ENCODE peak calls at places on chromosomes 3 and 15, in eight cellular contexts. Q, E, H, D, I, X, B and J are unnamed samples.

GRCh38 chr3:18868911-18869689 is 279.2 kb upstream of the KCNH8 start:
- DNase-seq in E (no peak), H (no peak), I (no peak), D (no peak), B (no peak), Q (no peak), X (no peak), J (no peak)

GRCh38 chr3:195204360-195205166 is 66.4 kb downstream of the XXYLT1 start:
- DNase-seq in H (peak), Q (no peak), B (no peak), E (peak), X (peak), D (no peak), I (no peak), J (no peak)

GRCh38 chr15:65595960-65596359 is 15.0 kb downstream of the INTS14 start:
- DNase-seq in X (no peak), I (peak), E (no peak), B (peak), H (peak), D (no peak), Q (no peak), J (no peak)

GRCh38 chr3:40913641-40914040 is 285.7 kb upstream of the CTNNB1 start:
- DNase-seq in X (no peak), D (no peak), E (no peak), B (no peak), Q (no peak), I (no peak), H (no peak), J (no peak)

GRCh38 chr15:101225658-101226057 is 26.2 kb downstream of the CHSY1 start:
- DNase-seq in H (no peak), I (no peak), D (no peak), E (no peak), B (no peak), X (no peak), Q (no peak), J (no peak)

GRCh38 chr15:75089781-75090734 is 66.7 kb downstream of the PPCDC start:
- DNase-seq in B (no peak), I (no peak), E (no peak), X (no peak), D (no peak), Q (no peak), H (no peak), J (no peak)

GRCh38 chr3:53518495-53518981 is 24.1 kb downstream of the CACNA1D start:
- DNase-seq in X (no peak), H (peak), I (no peak), B (no peak), D (no peak), Q (no peak), E (peak), J (no peak)

GRCh38 chr3:107680698-107681097 is 157.9 kb downstream of the BBX start:
- DNase-seq in H (peak), I (no peak), X (no peak), Q (no peak), D (no peak), B (no peak), E (peak), J (no peak)

GRCh38 chr3:58333206-58334012 is 717 bp downstream of the PXK start:
- DNase-seq in I (no peak), E (peak), H (peak), Q (no peak), X (no peak), D (peak), B (peak), J (no peak)

GRCh38 chr3:118803096-118803476 is 231.6 kb downstream of the IGSF11 start:
- DNase-seq in E (no peak), H (no peak), Q (no peak), D (no peak), X (no peak), I (no peak), B (no peak), J (no peak)

GRCh38 chr3:133595341-133595740 is 21.9 kb downstream of the CDV3 start:
- DNase-seq in B (peak), X (no peak), Q (no peak), H (no peak), E (peak), D (no peak), I (no peak), J (no peak)

GRCh38 chr3:172561894-172562664 is 38.8 kb upstream of the TNFSF10 start:
- DNase-seq in Q (no peak), H (no peak), E (no peak), B (no peak), I (no peak), D (no peak), X (peak), J (no peak)

GRCh38 chr15:47506543-47507090 is 210.7 kb upstream of the SEMA6D start:
- DNase-seq in E (peak), X (no peak), H (no peak), Q (no peak), B (no peak), I (no peak), D (no peak), J (no peak)

GRCh38 chr3:188442430-188442829 is 288.5 kb downstream of the LPP start:
- DNase-seq in E (no peak), H (no peak), B (no peak), X (no peak), Q (no peak), D (no peak), I (no peak), J (no peak)

GRCh38 chr3:184314700-184315505 is 497 bp downstream of the EIF4G1 start:
- DNase-seq in D (peak), Q (peak), X (peak), B (peak), H (peak), I (peak), E (peak), J (no peak)

GRCh38 chr15:80550910-80551265 is 144.2 kb upstream of the ABHD17C start:
- DNase-seq in D (no peak), X (no peak), Q (no peak), E (peak), B (no peak), I (no peak), H (no peak), J (no peak)

GRCh38 chr3:157261000-157261399 is 101.1 kb upstream of the CCNL1 start:
- DNase-seq in E (peak), D (no peak), I (no peak), X (no peak), Q (no peak), H (no peak), B (no peak), J (no peak)

GRCh38 chr3:179750720-179751328 is 98.0 kb downstream of the USP13 start:
- DNase-seq in D (peak), I (no peak), X (no peak), H (peak), E (peak), Q (no peak), B (no peak), J (no peak)

GRCh38 chr15:73321496-73322344 is 47.0 kb downstream of the HCN4 start:
- DNase-seq in X (no peak), D (no peak), E (no peak), B (no peak), H (no peak), Q (no peak), I (no peak), J (no peak)

GRCh38 chr15:69463182-69463756 is 10.7 kb downstream of the RPLP1 start:
- DNase-seq in H (no peak), Q (no peak), E (no peak), I (no peak), D (no peak), B (no peak), X (no peak), J (no peak)

GRCh38 chr15:62066663-62067447 is at the start of gene C2CD4A:
- DNase-seq in Q (no peak), X (peak), H (no peak), B (peak), I (peak), E (peak), D (peak), J (no peak)

GRCh38 chr3:109806929-109807328 is 469.6 kb upstream of the DPPA4 start:
- DNase-seq in I (peak), X (no peak), H (peak), B (peak), D (no peak), E (peak), Q (no peak), J (no peak)

GRCh38 chr3:134816623-134817022 is 21.6 kb downstream of the EPHB1 start:
- DNase-seq in D (no peak), B (no peak), H (no peak), E (no peak), X (no peak), Q (no peak), I (no peak), J (no peak)

GRCh38 chr3:138180375-138181029 is 5.8 kb upstream of the DBR1 start:
- DNase-seq in Q (no peak), D (peak), X (no peak), H (peak), I (peak), E (peak), B (peak), J (no peak)

GRCh38 chr15:60591491-60592385 is 112.8 kb upstream of the ICE2 start:
- DNase-seq in Q (no peak), B (no peak), I (peak), D (peak), E (peak), H (no peak), X (peak), J (no peak)

GRCh38 chr3:169323580-169324453 is 339.7 kb downstream of the MECOM start:
- DNase-seq in B (no peak), E (no peak), X (peak), H (no peak), D (no peak), Q (no peak), I (no peak), J (no peak)

GRCh38 chr15:67779160-67780111 is 45.9 kb upstream of the SKOR1 start:
- DNase-seq in Q (no peak), B (no peak), D (no peak), X (no peak), E (no peak), I (no peak), H (peak), J (no peak)

GRCh38 chr3:54758461-54758860 is 169.4 kb downstream of the LRTM1 start:
- DNase-seq in B (no peak), E (no peak), X (no peak), Q (no peak), I (no peak), D (no peak), H (no peak), J (no peak)

GRCh38 chr3:33687406-33688010 is 30.5 kb downstream of the CLASP2 start:
- DNase-seq in B (no peak), D (no peak), X (no peak), I (no peak), Q (no peak), H (no peak), E (peak), J (no peak)